ENCODE peak calls at places on chromosomes 7 and 10, in four cellular contexts. F, K, V and T are unnamed samples. For H3K4me1, the result is how much of the 10 kb centered on the place peaks cover.

GRCh38 chr7:41491313-41491712 is 211.6 kb downstream of the INHBA start:
- DNase-seq in F (no peak), V (no peak), K (no peak), T (no peak)

GRCh38 chr7:14630048-14630447 is 272.5 kb downstream of the DGKB start:
- DNase-seq in F (no peak), K (peak), V (no peak), T (no peak)

GRCh38 chr7:157234271-157234670 is 95.5 kb downstream of the UBE3C start:
- DNase-seq in K (no peak), V (no peak), F (no peak), T (no peak)

GRCh38 chr7:12294701-12295100 is 83.6 kb downstream of the TMEM106B start:
- DNase-seq in K (no peak), V (no peak), F (no peak), T (no peak)

GRCh38 chr10:128950159-128950956 is 516.7 kb upstream of the MGMT start:
- DNase-seq in F (no peak), K (no peak), V (no peak), T (no peak)

GRCh38 chr10:22271786-22272185 is 44.4 kb upstream of the COMMD3 start:
- DNase-seq in V (no peak), K (no peak), F (no peak), T (no peak)

GRCh38 chr7:32335107-32335506 is 155.1 kb downstream of the LSM5 start:
- DNase-seq in K (no peak), F (no peak), V (no peak), T (no peak)

GRCh38 chr10:114332301-114332797 is 72.0 kb downstream of the AFAP1L2 start:
- DNase-seq in F (no peak), K (no peak), V (no peak), T (no peak)

GRCh38 chr10:114925675-114926204 is 12.3 kb upstream of the TRUB1 start:
- DNase-seq in V (no peak), K (no peak), F (no peak), T (no peak)

GRCh38 chr7:98354511-98355249 is 46.2 kb downstream of the BAIAP2L1 start:
- DNase-seq in F (peak), V (peak), K (no peak), T (no peak)

GRCh38 chr7:136956232-136956631 is 87.8 kb downstream of the CHRM2 start:
- DNase-seq in F (no peak), V (no peak), K (no peak), T (no peak)

GRCh38 chr7:18508441-18509427 is 13.2 kb downstream of the HDAC9 start:
- DNase-seq in V (no peak), F (peak), K (no peak), T (peak)

GRCh38 chr7:106282374-106282773 is 2.4 kb downstream of the NAMPT start:
- DNase-seq in K (no peak), F (peak), V (no peak), T (no peak)

GRCh38 chr7:134856692-134857091 is 77.3 kb downstream of the CALD1 start:
- DNase-seq in K (no peak), F (no peak), V (no peak), T (no peak)

GRCh38 chr7:105389090-105389650 is 449 bp upstream of the SRPK2 start:
- DNase-seq in F (peak), V (no peak), K (no peak), T (no peak)

GRCh38 chr7:55084307-55084706 is 65.5 kb downstream of the EGFR start:
- DNase-seq in V (no peak), K (no peak), F (no peak), T (no peak)

GRCh38 chr7:55080000-55080629 is 61.3 kb downstream of the EGFR start:
- DNase-seq in K (no peak), F (no peak), V (no peak), T (no peak)

GRCh38 chr7:55083206-55083605 is 64.4 kb downstream of the EGFR start:
- DNase-seq in K (no peak), V (no peak), F (no peak), T (no peak)

GRCh38 chr7:55081067-55081853 is 62.4 kb downstream of the EGFR start:
- DNase-seq in K (no peak), V (no peak), F (no peak), T (no peak)

GRCh38 chr7:55081854-55082603 is 63.2 kb downstream of the EGFR start:
- DNase-seq in F (no peak), V (no peak), K (no peak), T (no peak)
- H3K4me1 ChIP-seq in F (half or more), V (under half), K (under half), T (under half)

GRCh38 chr7:116208919-116209318 is 1.4 kb upstream of the TES start:
- DNase-seq in K (no peak), V (no peak), F (no peak), T (no peak)

GRCh38 chr7:116211006-116211912 is 920 bp downstream of the TES start:
- DNase-seq in K (peak), V (peak), F (peak), T (peak)

GRCh38 chr7:116211913-116212596 is 1.7 kb downstream of the TES start:
- DNase-seq in V (no peak), F (no peak), K (no peak), T (no peak)

GRCh38 chr7:116209561-116210070 is 723 bp upstream of the TES start:
- DNase-seq in V (no peak), K (no peak), F (no peak), T (no peak)

GRCh38 chr7:116210345-116211005 is at the start of gene TES:
- DNase-seq in K (no peak), V (peak), F (peak), T (peak)
- TF ChIP-seq SUZ12 in K (no peak), V (no peak), F (no peak), T (no peak)

GRCh38 chr7:151017953-151018420 is 6.3 kb downstream of the ATG9B start:
- DNase-seq in K (no peak), V (no peak), F (no peak), T (peak)
- H3K4me1 ChIP-seq in K (under half), V (under half), F (under half), T (under half)

DNA sequence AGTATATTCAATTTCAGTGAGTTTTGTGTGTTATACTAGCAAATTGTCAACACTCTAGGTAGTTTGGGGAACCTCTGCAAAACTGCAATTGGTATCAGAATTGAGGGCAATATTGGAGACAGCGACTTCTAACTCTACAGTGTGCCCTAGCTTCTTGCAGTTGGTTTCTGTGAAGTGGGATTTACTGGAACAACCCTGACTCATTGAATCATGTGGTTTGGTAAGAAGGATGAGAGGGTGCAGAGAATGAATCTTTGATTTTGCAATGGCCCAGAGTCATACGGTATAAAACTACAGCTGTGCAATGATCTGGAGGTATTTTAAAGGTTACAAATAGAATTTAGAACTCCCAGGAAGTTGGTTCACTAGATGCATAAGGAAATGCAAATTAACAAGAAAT is 129.1 kb upstream of the PPP1R3A start:
- DNase-seq in F (no peak), K (no peak), V (no peak), T (no peak)
- TF ChIP-seq SUZ12 in F (no peak), K (no peak), V (no peak), T (no peak)

DNA sequence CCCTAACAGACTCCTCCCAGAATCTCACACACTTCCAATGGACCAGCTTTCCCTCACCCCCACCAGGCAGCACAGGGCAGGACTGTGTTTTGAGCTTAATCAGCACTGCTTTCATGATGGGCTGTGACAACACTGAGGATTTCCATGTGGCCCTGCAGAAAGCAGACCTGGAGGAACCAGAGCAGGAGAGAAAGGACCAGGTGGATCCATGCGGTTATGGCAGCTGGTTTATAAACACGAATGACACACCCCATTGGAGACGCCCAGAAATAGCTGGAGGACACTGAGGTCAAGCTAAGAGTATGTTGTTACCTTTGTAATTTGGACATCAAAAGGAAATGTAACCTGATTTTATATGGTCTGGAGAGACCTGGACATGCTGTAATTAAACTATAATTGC is 31.7 kb upstream of the HERPUD2 start:
- DNase-seq in K (no peak), F (no peak), V (no peak), T (no peak)
- H3K4me1 ChIP-seq in K (half or more), F (under half), V (under half), T (under half)

DNA sequence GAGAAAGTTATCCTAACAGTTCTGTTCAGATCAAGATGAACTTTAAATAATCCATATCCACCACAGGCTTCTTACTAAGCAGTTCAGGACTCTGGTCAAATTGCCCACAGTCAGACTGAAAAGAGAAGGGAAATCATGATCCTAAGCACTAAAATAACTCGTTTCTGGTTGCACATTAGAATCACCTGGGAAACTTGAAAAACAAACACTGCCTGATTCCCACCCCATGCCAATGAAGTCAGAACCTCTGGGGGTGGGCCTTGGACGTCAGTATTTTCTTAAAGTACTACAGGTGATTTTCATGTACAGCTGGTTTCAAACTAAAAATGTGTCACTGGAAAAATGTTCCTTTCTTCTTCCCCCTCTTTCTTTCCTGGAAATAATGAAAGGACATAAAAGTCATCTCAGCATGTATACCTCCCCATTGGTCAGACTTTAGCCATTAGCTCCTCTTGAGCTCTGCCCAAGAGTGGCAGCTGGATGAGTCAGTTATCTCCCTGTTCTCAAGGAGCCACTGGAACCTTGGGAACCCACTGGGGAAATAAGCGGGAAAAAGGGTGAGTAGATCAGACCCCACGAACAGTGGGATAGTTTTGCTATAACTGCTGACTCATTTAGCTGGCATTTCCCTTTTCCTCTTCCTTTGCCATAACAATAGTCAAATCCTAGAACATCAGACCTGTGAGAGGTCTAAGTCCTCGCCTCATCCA is 75.3 kb upstream of the IL6 start:
- DNase-seq in K (no peak), V (no peak), F (no peak), T (no peak)
- TF ChIP-seq SUZ12 in K (no peak), V (no peak), F (no peak), T (no peak)